ENCODE peak calls at places on chromosomes 3 and 15, in nine cellular contexts. Q is T follicular helper cell, B is AG09319, A is H7, I is putamen, K is left ventricle myocardium superior, M is HCEC 1CT, C is amygdala, L is transverse colon. P is an unnamed sample.
A peak's percentile ranks its signal among the peaks of the same experiment; 100 is the strongest.

GRCh38 chr3:161316006-161316689 is 55.2 kb downstream of the SPTSSB start:
- DNase-seq in K (no peak), M (no peak), L (peak; percentile 29), C (no peak), I (no peak), A (no peak), Q (no peak), B (peak; percentile 8), P (no peak)

GRCh38 chr3:52846427-52846983 is 11.7 kb upstream of the MUSTN1 start:
- DNase-seq in L (no peak), Q (no peak), A (no peak), K (no peak), I (no peak), C (peak; percentile 13), B (no peak), M (no peak), P (no peak)

GRCh38 chr15:68598171-68599152 is 19.7 kb downstream of the CORO2B start:
- DNase-seq in I (no peak), Q (no peak), A (no peak), L (no peak), B (peak; percentile 61), M (no peak), K (peak; percentile 50), C (no peak), P (no peak)

GRCh38 chr3:7875858-7876442 is 625.7 kb upstream of the LMCD1 start:
- DNase-seq in B (no peak), C (no peak), I (no peak), Q (no peak), K (no peak), L (no peak), M (no peak), A (no peak), P (no peak)

GRCh38 chr3:104101736-104102135 is 1265.0 kb upstream of the ALCAM start:
- DNase-seq in A (no peak), Q (no peak), I (no peak), L (no peak), M (peak; percentile 28), B (no peak), C (no peak), K (no peak), P (no peak)

GRCh38 chr3:30894521-30895289 is at the start of gene GADL1:
- DNase-seq in K (peak; percentile 61), A (peak; percentile 78), I (no peak), M (peak; percentile 14), B (no peak), C (peak; percentile 1), Q (no peak), L (no peak), P (peak; percentile 70)

GRCh38 chr3:94303897-94304296 is 241.0 kb downstream of the NSUN3 start:
- DNase-seq in I (peak; percentile 42), A (no peak), M (no peak), C (no peak), K (peak; percentile 45), L (no peak), B (no peak), Q (no peak), P (peak; percentile 35)

GRCh38 chr15:88913017-88913849 is at the start of gene MFGE8:
- DNase-seq in A (peak; percentile 95), Q (peak; percentile 55), I (peak; percentile 59), C (peak; percentile 73), M (peak; percentile 72), B (no peak), K (peak; percentile 91), L (peak; percentile 69), P (peak; percentile 86)

GRCh38 chr15:101167791-101168462 is 83.9 kb downstream of the CHSY1 start:
- DNase-seq in B (no peak), K (peak; percentile 77), A (no peak), L (peak; percentile 30), Q (no peak), I (no peak), M (peak; percentile 75), C (no peak), P (no peak)

GRCh38 chr15:82184776-82185175 is 77.8 kb downstream of the EFL1 start:
- DNase-seq in C (no peak), I (peak; percentile 42), K (no peak), A (no peak), L (no peak), B (no peak), Q (no peak), M (no peak), P (no peak)

GRCh38 chr15:49421991-49422390 is 1.1 kb upstream of the FGF7 start:
- DNase-seq in A (peak; percentile 5), M (peak; percentile 71), B (peak; percentile 56), C (peak; percentile 31), L (peak; percentile 24), I (peak; percentile 55), Q (peak; percentile 5), K (peak; percentile 78), P (peak; percentile 29)

GRCh38 chr15:68718468-68718867 is 102.2 kb downstream of the ANP32A start:
- DNase-seq in B (no peak), A (no peak), C (no peak), K (no peak), I (no peak), Q (no peak), M (no peak), L (no peak), P (no peak)

GRCh38 chr3:114527036-114527644 is 233.3 kb downstream of the TIGIT start:
- DNase-seq in M (peak; percentile 59), A (peak; percentile 8), C (no peak), I (no peak), L (no peak), K (no peak), B (no peak), Q (no peak), P (no peak)

GRCh38 chr15:67928666-67929065 is 88.8 kb upstream of the RNU6-1 start:
- DNase-seq in A (no peak), M (no peak), B (no peak), I (no peak), K (no peak), C (no peak), L (no peak), Q (no peak), P (no peak)

GRCh38 chr3:193874997-193875593 is 260.9 kb upstream of the HES1 start:
- DNase-seq in C (no peak), K (no peak), L (no peak), B (no peak), I (no peak), Q (no peak), A (peak; percentile 43), M (no peak), P (no peak)

GRCh38 chr3:43923101-43923979 is 232.6 kb downstream of the ABHD5 start:
- DNase-seq in M (no peak), Q (no peak), C (no peak), B (no peak), K (no peak), I (no peak), A (no peak), L (no peak), P (no peak)

GRCh38 chr3:168117853-168118313 is 22.2 kb upstream of the GOLIM4 start:
- DNase-seq in B (no peak), A (no peak), C (no peak), M (peak; percentile 54), Q (no peak), K (no peak), I (no peak), L (no peak), P (no peak)

GRCh38 chr15:70284438-70285214 is 186.9 kb upstream of the TLE3 start:
- DNase-seq in A (no peak), Q (no peak), K (peak; percentile 74), I (no peak), C (no peak), B (no peak), L (no peak), M (no peak), P (peak; percentile 12)

GRCh38 chr15:99992611-99993231 is 259.5 kb upstream of the LYSMD4 start:
- DNase-seq in A (no peak), B (no peak), K (no peak), I (no peak), M (no peak), L (no peak), Q (no peak), C (no peak), P (no peak)

GRCh38 chr3:112982710-112983109 is 7.8 kb upstream of the CD200R1 start:
- DNase-seq in M (no peak), L (no peak), Q (no peak), A (no peak), C (no peak), I (no peak), B (no peak), K (no peak), P (no peak)

GRCh38 chr3:167941234-167941995 is 154.3 kb downstream of the GOLIM4 start:
- DNase-seq in L (peak; percentile 25), B (peak; percentile 64), K (peak; percentile 23), A (no peak), M (peak; percentile 92), I (peak; percentile 3), Q (no peak), C (no peak), P (no peak)

GRCh38 chr3:88291516-88291915 is 141.8 kb downstream of the C3orf38 start:
- DNase-seq in A (no peak), M (no peak), L (no peak), I (no peak), K (no peak), C (no peak), B (no peak), Q (no peak), P (no peak)

GRCh38 chr3:46395210-46395661 is 11.6 kb downstream of the CCR5AS start:
- DNase-seq in L (no peak), A (peak; percentile 44), Q (no peak), C (no peak), B (no peak), K (no peak), M (no peak), I (peak; percentile 72), P (no peak)

GRCh38 chr3:71153753-71154152 is 429.8 kb downstream of the FOXP1 start:
- DNase-seq in C (no peak), B (no peak), A (no peak), L (no peak), Q (no peak), M (no peak), K (no peak), I (no peak), P (no peak)

GRCh38 chr15:77057072-77057471 is 13.8 kb downstream of the TSPAN3 start:
- DNase-seq in I (no peak), C (no peak), B (no peak), K (no peak), A (no peak), M (peak; percentile 20), Q (no peak), L (no peak), P (no peak)

GRCh38 chr3:136604961-136605360 is 147.2 kb downstream of the STAG1 start:
- DNase-seq in L (no peak), B (no peak), I (no peak), C (no peak), K (no peak), Q (no peak), M (no peak), A (no peak), P (no peak)

GRCh38 chr3:57556459-57557087 is 499 bp downstream of the PDE12 start:
- DNase-seq in B (no peak), L (peak; percentile 33), M (peak; percentile 27), C (peak; percentile 43), Q (peak; percentile 7), A (no peak), K (peak; percentile 46), I (peak; percentile 23), P (peak; percentile 51)

GRCh38 chr3:130878464-130878863 is 15.4 kb upstream of the ATP2C1 start:
- DNase-seq in B (no peak), K (no peak), C (no peak), Q (no peak), L (no peak), A (no peak), I (no peak), M (no peak), P (no peak)

GRCh38 chr3:194773666-194774455 is 88.2 kb downstream of the FAM43A start:
- DNase-seq in K (no peak), I (no peak), M (no peak), L (no peak), C (no peak), B (peak; percentile 37), Q (no peak), A (no peak), P (no peak)

GRCh38 chr3:159548675-159549335 is 439.8 kb upstream of the IL12A start:
- DNase-seq in C (no peak), I (no peak), Q (no peak), B (no peak), A (no peak), K (no peak), L (no peak), M (peak; percentile 88), P (no peak)

GRCh38 chr3:27224197-27224596 is 145.0 kb downstream of the NEK10 start:
- DNase-seq in A (no peak), I (no peak), M (peak; percentile 13), C (no peak), K (peak; percentile 77), L (no peak), Q (no peak), B (no peak), P (no peak)